ENCODE peak calls at places on chromosomes 5 and 9, in four cellular contexts. Y is aorta; F is CD8-positive, alpha-beta T cell; S is OCI-LY7. I is an unnamed sample.

GRCh38 chr5:206927-207536 is 10.9 kb downstream of the CCDC127 start:
- DNase-seq in Y (no peak), F (no peak), S (no peak), I (no peak)

GRCh38 chr5:81313686-81314085 is 12.3 kb downstream of the ZCCHC9 start:
- DNase-seq in Y (no peak), F (no peak), S (no peak), I (no peak)

GRCh38 chr5:32332971-32333370 is 20.2 kb upstream of the MTMR12 start:
- DNase-seq in Y (no peak), F (no peak), S (no peak), I (no peak)

GRCh38 chr5:32390819-32391591 is 53.5 kb downstream of the ZFR start:
- DNase-seq in Y (no peak), F (no peak), S (no peak), I (no peak)

GRCh38 chr9:27437652-27438373 is 86.3 kb upstream of the IFNK start:
- DNase-seq in Y (no peak), F (no peak), S (no peak), I (no peak)

GRCh38 chr9:29440449-29440848 is 1867.2 kb upstream of the C9orf72 start:
- DNase-seq in Y (no peak), F (no peak), S (no peak), I (no peak)

GRCh38 chr5:93870649-93871048 is 129.2 kb upstream of the POU5F2 start:
- DNase-seq in Y (no peak), F (no peak), S (no peak), I (no peak)

GRCh38 chr5:158845941-158846340 is 253.8 kb downstream of the EBF1 start:
- DNase-seq in Y (no peak), F (no peak), S (peak; percentile 61), I (no peak)

GRCh38 chr5:157977957-157978505 is 119.1 kb upstream of the CLINT1 start:
- DNase-seq in Y (no peak), F (no peak), S (no peak), I (no peak)

GRCh38 chr9:80076105-80076504 is 504.3 kb downstream of the TLE4 start:
- DNase-seq in Y (no peak), F (no peak), S (no peak), I (no peak)

GRCh38 chr9:97556721-97557605 is 55.5 kb downstream of the TMOD1 start:
- DNase-seq in Y (peak; percentile 63), F (no peak), S (no peak), I (peak; percentile 80)

GRCh38 chr5:142976861-142977260 is 206.7 kb downstream of the ARHGAP26 start:
- DNase-seq in Y (no peak), F (no peak), S (no peak), I (no peak)

GRCh38 chr9:94554078-94554438 is 825 bp upstream of the PCAT7 start:
- DNase-seq in Y (no peak), F (no peak), S (no peak), I (no peak)

GRCh38 chr5:155019601-155020226 is 6.2 kb downstream of the KIF4B start:
- DNase-seq in Y (no peak), F (no peak), S (no peak), I (no peak)

GRCh38 chr9:92151691-92152393 is 36.6 kb upstream of the SPTLC1 start:
- DNase-seq in Y (no peak), F (no peak), S (no peak), I (no peak)

GRCh38 chr5:125342938-125343401 is 596.5 kb upstream of the ZNF608 start:
- DNase-seq in Y (no peak), F (no peak), S (no peak), I (no peak)

GRCh38 chr5:68656936-68657857 is 436.6 kb upstream of the SLC30A5 start:
- DNase-seq in Y (no peak), F (no peak), S (no peak), I (no peak)

GRCh38 chr5:160496784-160497183 is 75.1 kb downstream of the PTTG1 start:
- DNase-seq in Y (no peak), F (no peak), S (no peak), I (no peak)

GRCh38 chr5:137470111-137470920 is 28.8 kb downstream of the SPOCK1 start:
- DNase-seq in Y (peak; percentile 53), F (no peak), S (no peak), I (no peak)

GRCh38 chr5:88734191-88734640 is 148.8 kb downstream of the MEF2C start:
- DNase-seq in Y (peak; percentile 59), F (no peak), S (peak; percentile 90), I (no peak)

GRCh38 chr5:152883061-152883460 is 478.0 kb upstream of the NMUR2 start:
- DNase-seq in Y (no peak), F (no peak), S (no peak), I (no peak)

GRCh38 chr5:151675225-151675955 is 11.3 kb downstream of the SPARC start:
- DNase-seq in Y (no peak), F (no peak), S (no peak), I (no peak)

GRCh38 chr9:116549061-116549664 is 137.9 kb upstream of the TRIM32 start:
- DNase-seq in Y (peak; percentile 90), F (no peak), S (no peak), I (peak; percentile 51)

DNA sequence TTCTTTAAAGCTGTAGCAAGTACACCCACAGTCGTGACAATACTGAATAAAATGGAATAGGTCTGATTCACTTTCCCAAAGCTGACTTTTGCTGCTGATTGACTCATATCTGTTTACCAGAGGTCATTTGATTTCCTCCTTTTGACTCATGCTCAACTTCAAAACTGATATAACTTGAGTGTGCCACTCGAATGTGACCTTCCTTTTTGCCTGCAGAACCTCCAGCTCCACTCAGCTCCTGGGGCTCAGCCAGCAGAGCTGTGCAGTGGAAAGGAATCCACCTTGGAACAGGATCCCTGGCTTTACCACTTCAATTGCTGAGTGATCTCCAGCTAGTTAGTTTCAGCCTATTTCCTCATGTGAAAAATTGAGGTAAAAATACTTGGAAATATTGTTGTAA is 84.1 kb downstream of the FEM1C start:
- DNase-seq in Y (no peak), F (no peak), S (no peak), I (peak; percentile 80)
- H3K27ac ChIP-seq in Y (no peak overlapping the region), F (no peak overlapping the region), S (no peak overlapping the region), I (peak overlapping the region; percentile 79)

GRCh38 chr9:127878652-127879377 is 1.3 kb upstream of the AK1 start:
- DNase-seq in Y (no peak), F (no peak), S (no peak), I (no peak)

GRCh38 chr9:127876026-127876763 is 1.3 kb downstream of the AK1 start:
- DNase-seq in Y (peak; percentile 43), F (no peak), S (no peak), I (no peak)

GRCh38 chr9:127876764-127877562 is 512 bp downstream of the AK1 start:
- DNase-seq in Y (no peak), F (no peak), S (no peak), I (no peak)

GRCh38 chr9:127878001-127878651 is 651 bp upstream of the AK1 start:
- DNase-seq in Y (no peak), F (no peak), S (no peak), I (no peak)

GRCh38 chr9:127877566-127877998 is at the start of gene AK1:
- DNase-seq in Y (peak; percentile 88), F (no peak), S (no peak), I (peak; percentile 80)
- H3K4me1 ChIP-seq in Y (no peaks in the 10 kb centered on the region), F (peaks cover 10% of the 10 kb centered on the region), S (peaks cover 32% of the 10 kb centered on the region), I (peaks cover 50% of the 10 kb centered on the region)

GRCh38 chr9:136690104-136690840 is 3.0 kb upstream of the AGPAT2 start:
- DNase-seq in Y (no peak), F (no peak), S (no peak), I (no peak)
- H3K27ac ChIP-seq in Y (no peak overlapping the region), F (no peak overlapping the region), S (no peak overlapping the region), I (peak overlapping the region; percentile 49)

GRCh38 chr9:134328841-134329575 is 2.8 kb downstream of the RXRA start:
- DNase-seq in Y (peak; percentile 78), F (no peak), S (no peak), I (peak; percentile 67)
- H3K4me1 ChIP-seq in Y (no peaks in the 10 kb centered on the region), F (peaks cover 16% of the 10 kb centered on the region), S (no peaks in the 10 kb centered on the region), I (peaks cover 83% of the 10 kb centered on the region)

GRCh38 chr9:90460220-90460619 is 182.4 kb downstream of the DIRAS2 start:
- DNase-seq in Y (no peak), F (no peak), S (no peak), I (no peak)
- H3K27ac ChIP-seq in Y (no peak overlapping the region), F (no peak overlapping the region), S (no peak overlapping the region), I (no peak overlapping the region)

GRCh38 chr5:56854920-56855319 is 39.6 kb downstream of the MAP3K1 start:
- DNase-seq in Y (no peak), F (no peak), S (no peak), I (no peak)

GRCh38 chr5:56852228-56853000 is 37.1 kb downstream of the MAP3K1 start:
- DNase-seq in Y (no peak), F (no peak), S (no peak), I (no peak)

GRCh38 chr5:56851258-56851941 is 36.1 kb downstream of the MAP3K1 start:
- DNase-seq in Y (no peak), F (no peak), S (no peak), I (no peak)

GRCh38 chr5:56856779-56857178 is 41.4 kb downstream of the MAP3K1 start:
- DNase-seq in Y (no peak), F (no peak), S (no peak), I (no peak)

GRCh38 chr5:56853710-56854109 is 38.4 kb downstream of the MAP3K1 start:
- DNase-seq in Y (no peak), F (no peak), S (no peak), I (no peak)
- H3K4me1 ChIP-seq in Y (peaks cover 6% of the 10 kb centered on the region), F (peaks cover 45% of the 10 kb centered on the region), S (peaks cover 29% of the 10 kb centered on the region), I (peaks cover 39% of the 10 kb centered on the region)

DNA sequence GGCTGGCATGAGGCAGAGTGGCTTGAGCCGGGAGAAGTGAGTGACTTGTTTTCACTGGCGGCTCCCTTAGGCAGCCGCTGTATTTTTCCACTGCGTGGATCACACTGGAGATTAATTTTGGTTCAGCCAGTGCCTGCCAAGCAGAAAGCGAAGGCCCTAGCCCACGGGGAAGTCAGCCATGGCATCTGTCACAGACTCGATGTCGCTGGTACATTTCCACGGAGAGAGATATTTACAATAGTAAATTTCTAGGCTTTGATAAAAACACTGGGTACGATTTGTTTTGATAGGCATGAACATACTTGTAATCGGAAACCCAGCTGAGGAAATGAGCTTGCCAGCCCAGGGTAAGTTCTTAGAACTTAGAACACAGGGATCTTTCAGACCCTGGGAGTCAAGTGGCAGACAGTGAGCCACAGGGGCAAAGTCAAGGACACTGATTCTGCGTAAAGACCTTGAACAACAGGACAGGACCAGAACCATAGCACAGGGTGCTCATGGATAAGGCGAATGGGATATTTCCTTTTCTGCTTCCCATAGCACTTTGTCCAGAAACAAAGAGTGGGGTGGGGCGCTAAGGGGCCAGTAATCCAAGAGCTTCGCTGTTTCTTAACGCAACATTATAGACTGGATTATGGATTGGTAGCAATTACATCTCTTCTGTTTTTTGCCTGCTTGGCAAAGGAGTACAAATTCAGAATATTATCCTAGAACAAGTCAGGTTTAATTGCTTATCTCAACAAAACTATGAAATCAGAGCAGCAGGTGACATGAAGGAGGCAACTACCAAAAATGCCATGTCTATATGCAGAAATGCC is 4.5 kb downstream of the DUSP1 start:
- DNase-seq in Y (peak; percentile 92), F (no peak), S (no peak), I (peak; percentile 87)
- H3K27ac ChIP-seq in Y (peak overlapping the region; percentile 89), F (peak overlapping the region; percentile 86), S (no peak overlapping the region), I (peak overlapping the region; percentile 100)

GRCh38 chr5:172182291-172182690 is 5.7 kb downstream of the STK10 start:
- DNase-seq in Y (no peak), F (no peak), S (no peak), I (no peak)
- H3K4me1 ChIP-seq in Y (no peaks in the 10 kb centered on the region), F (peaks cover 73% of the 10 kb centered on the region), S (peaks cover 49% of the 10 kb centered on the region), I (peaks cover 39% of the 10 kb centered on the region)